ENCODE peak calls at places on chromosomes 6 and 20, in eight cellular contexts. One of them, this sample, is unnamed.

GRCh38 chr6:153170511-153170910 is 39.4 kb upstream of the RGS17 start:
- DNase-seq in GM12878: no peak
- DNase-seq in SK-N-SH: no peak
- DNase-seq in upper lobe of left lung: no peak
- DNase-seq in stomach: no peak
- DNase-seq in transverse colon: no peak
- DNase-seq in Panc1: no peak
- DNase-seq in sigmoid colon: no peak
- DNase-seq in this sample: no peak

GRCh38 chr6:41939091-41939847 is 2.3 kb downstream of the CCND3 start:
- DNase-seq in GM12878: no peak
- DNase-seq in SK-N-SH: no peak
- DNase-seq in upper lobe of left lung: no peak
- DNase-seq in stomach: peak
- DNase-seq in transverse colon: peak
- DNase-seq in Panc1: no peak
- DNase-seq in sigmoid colon: peak
- DNase-seq in this sample: no peak

GRCh38 chr6:46784535-46784934 is 8.7 kb upstream of the MEP1A start:
- DNase-seq in GM12878: no peak
- DNase-seq in SK-N-SH: no peak
- DNase-seq in upper lobe of left lung: no peak
- DNase-seq in stomach: no peak
- DNase-seq in transverse colon: no peak
- DNase-seq in Panc1: no peak
- DNase-seq in sigmoid colon: no peak
- DNase-seq in this sample: no peak

GRCh38 chr6:140811642-140812041 is 1321.1 kb upstream of the GJE1 start:
- DNase-seq in GM12878: no peak
- DNase-seq in SK-N-SH: no peak
- DNase-seq in upper lobe of left lung: no peak
- DNase-seq in stomach: no peak
- DNase-seq in transverse colon: no peak
- DNase-seq in Panc1: no peak
- DNase-seq in sigmoid colon: no peak
- DNase-seq in this sample: no peak

GRCh38 chr6:42104095-42104806 is 38.2 kb downstream of the C6orf132 start:
- DNase-seq in GM12878: peak
- DNase-seq in SK-N-SH: no peak
- DNase-seq in upper lobe of left lung: peak
- DNase-seq in stomach: peak
- DNase-seq in transverse colon: peak
- DNase-seq in Panc1: no peak
- DNase-seq in sigmoid colon: peak
- DNase-seq in this sample: no peak

GRCh38 chr6:83193747-83194582 is 808 bp downstream of the RWDD2A start:
- DNase-seq in GM12878: no peak
- DNase-seq in SK-N-SH: peak
- DNase-seq in upper lobe of left lung: peak
- DNase-seq in stomach: peak
- DNase-seq in transverse colon: peak
- DNase-seq in Panc1: no peak
- DNase-seq in sigmoid colon: peak
- DNase-seq in this sample: peak

GRCh38 chr6:142323377-142323776 is 21.6 kb downstream of the ADGRG6 start:
- DNase-seq in GM12878: no peak
- DNase-seq in SK-N-SH: no peak
- DNase-seq in upper lobe of left lung: no peak
- DNase-seq in stomach: no peak
- DNase-seq in transverse colon: no peak
- DNase-seq in Panc1: peak
- DNase-seq in sigmoid colon: no peak
- DNase-seq in this sample: no peak

GRCh38 chr6:49384913-49385312 is 78.1 kb downstream of the MMUT start:
- DNase-seq in GM12878: no peak
- DNase-seq in SK-N-SH: no peak
- DNase-seq in upper lobe of left lung: no peak
- DNase-seq in stomach: no peak
- DNase-seq in transverse colon: no peak
- DNase-seq in Panc1: no peak
- DNase-seq in sigmoid colon: no peak
- DNase-seq in this sample: no peak

GRCh38 chr6:44275749-44276648 is 5.7 kb downstream of the TMEM151B start:
- DNase-seq in GM12878: no peak
- DNase-seq in SK-N-SH: peak
- DNase-seq in upper lobe of left lung: peak
- DNase-seq in stomach: no peak
- DNase-seq in transverse colon: no peak
- DNase-seq in Panc1: no peak
- DNase-seq in sigmoid colon: no peak
- DNase-seq in this sample: no peak

GRCh38 chr6:36727491-36728021 is 29.9 kb downstream of the RAB44 start:
- DNase-seq in GM12878: peak
- DNase-seq in SK-N-SH: no peak
- DNase-seq in upper lobe of left lung: no peak
- DNase-seq in stomach: no peak
- DNase-seq in transverse colon: no peak
- DNase-seq in Panc1: no peak
- DNase-seq in sigmoid colon: no peak
- DNase-seq in this sample: no peak

GRCh38 chr6:28544211-28544610 is 18.5 kb downstream of the GPX5 start:
- DNase-seq in GM12878: no peak
- DNase-seq in SK-N-SH: no peak
- DNase-seq in upper lobe of left lung: no peak
- DNase-seq in stomach: no peak
- DNase-seq in transverse colon: no peak
- DNase-seq in Panc1: no peak
- DNase-seq in sigmoid colon: no peak
- DNase-seq in this sample: no peak

DNA sequence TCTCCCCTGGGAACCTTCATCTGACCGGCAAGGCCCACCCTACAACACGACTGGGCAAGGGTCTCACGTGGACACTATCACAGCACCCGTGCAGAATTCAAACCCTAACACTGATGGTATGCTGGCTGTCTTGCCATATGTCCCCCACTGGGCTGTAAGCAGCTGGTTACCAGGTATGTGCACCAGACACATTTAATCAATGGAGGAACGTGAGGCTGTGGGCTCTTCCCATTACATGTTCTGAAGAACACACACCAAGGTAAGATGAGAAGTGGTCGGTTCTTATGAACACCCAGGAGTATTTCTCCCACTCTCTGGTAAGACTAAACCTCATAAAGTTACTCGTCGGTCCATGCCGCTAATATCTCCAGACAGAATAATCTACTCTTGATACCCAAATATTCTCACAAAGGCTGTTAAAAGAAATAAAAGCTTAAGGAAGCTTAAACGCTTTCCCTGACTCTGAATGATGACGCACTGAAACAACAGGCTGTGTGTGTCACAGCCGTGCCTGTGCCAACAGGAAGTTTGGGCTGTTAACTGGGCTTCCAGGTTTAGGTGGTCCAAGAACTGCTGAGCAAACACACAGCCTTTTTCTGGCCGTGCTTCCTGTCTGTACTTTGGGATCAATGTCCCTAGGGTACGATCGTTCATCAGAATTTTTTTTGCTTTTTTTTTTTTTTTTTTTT is 75.3 kb downstream of the SLC23A2 start:
- DNase-seq in GM12878: no peak
- DNase-seq in SK-N-SH: no peak
- DNase-seq in upper lobe of left lung: no peak
- DNase-seq in stomach: peak
- DNase-seq in transverse colon: peak
- DNase-seq in Panc1: no peak
- DNase-seq in sigmoid colon: peak
- DNase-seq in this sample: no peak
- TF ChIP-seq POLR2AphosphoS5 in GM12878: no peak
- TF ChIP-seq POLR2AphosphoS5 in SK-N-SH: no peak
- TF ChIP-seq POLR2AphosphoS5 in upper lobe of left lung: peak
- TF ChIP-seq POLR2AphosphoS5 in stomach: peak
- TF ChIP-seq POLR2AphosphoS5 in transverse colon: no peak
- TF ChIP-seq POLR2AphosphoS5 in Panc1: no peak
- TF ChIP-seq POLR2AphosphoS5 in sigmoid colon: no peak
- TF ChIP-seq POLR2AphosphoS5 in this sample: peak

GRCh38 chr20:23689399-23689690 is 507 bp upstream of the CST4 start:
- DNase-seq in GM12878: no peak
- DNase-seq in SK-N-SH: no peak
- DNase-seq in upper lobe of left lung: no peak
- DNase-seq in stomach: no peak
- DNase-seq in transverse colon: no peak
- DNase-seq in Panc1: no peak
- DNase-seq in sigmoid colon: no peak
- DNase-seq in this sample: no peak
- TF ChIP-seq POLR2AphosphoS5 in GM12878: no peak
- TF ChIP-seq POLR2AphosphoS5 in SK-N-SH: no peak
- TF ChIP-seq POLR2AphosphoS5 in upper lobe of left lung: no peak
- TF ChIP-seq POLR2AphosphoS5 in stomach: no peak
- TF ChIP-seq POLR2AphosphoS5 in transverse colon: no peak
- TF ChIP-seq POLR2AphosphoS5 in Panc1: no peak
- TF ChIP-seq POLR2AphosphoS5 in sigmoid colon: no peak
- TF ChIP-seq POLR2AphosphoS5 in this sample: no peak

GRCh38 chr20:47661714-47662113 is 123.6 kb downstream of the SULF2 start:
- DNase-seq in GM12878: no peak
- DNase-seq in SK-N-SH: no peak
- DNase-seq in upper lobe of left lung: no peak
- DNase-seq in stomach: no peak
- DNase-seq in transverse colon: no peak
- DNase-seq in Panc1: no peak
- DNase-seq in sigmoid colon: no peak
- DNase-seq in this sample: no peak

GRCh38 chr20:47662483-47663353 is 122.6 kb downstream of the SULF2 start:
- DNase-seq in GM12878: no peak
- DNase-seq in SK-N-SH: no peak
- DNase-seq in upper lobe of left lung: no peak
- DNase-seq in stomach: no peak
- DNase-seq in transverse colon: no peak
- DNase-seq in Panc1: no peak
- DNase-seq in sigmoid colon: no peak
- DNase-seq in this sample: no peak

GRCh38 chr20:47664744-47665143 is 120.5 kb downstream of the SULF2 start:
- DNase-seq in GM12878: no peak
- DNase-seq in SK-N-SH: no peak
- DNase-seq in upper lobe of left lung: peak
- DNase-seq in stomach: no peak
- DNase-seq in transverse colon: no peak
- DNase-seq in Panc1: no peak
- DNase-seq in sigmoid colon: no peak
- DNase-seq in this sample: no peak

GRCh38 chr20:47664068-47664437 is 121.2 kb downstream of the SULF2 start:
- DNase-seq in GM12878: no peak
- DNase-seq in SK-N-SH: no peak
- DNase-seq in upper lobe of left lung: no peak
- DNase-seq in stomach: no peak
- DNase-seq in transverse colon: peak
- DNase-seq in Panc1: no peak
- DNase-seq in sigmoid colon: no peak
- DNase-seq in this sample: no peak

DNA sequence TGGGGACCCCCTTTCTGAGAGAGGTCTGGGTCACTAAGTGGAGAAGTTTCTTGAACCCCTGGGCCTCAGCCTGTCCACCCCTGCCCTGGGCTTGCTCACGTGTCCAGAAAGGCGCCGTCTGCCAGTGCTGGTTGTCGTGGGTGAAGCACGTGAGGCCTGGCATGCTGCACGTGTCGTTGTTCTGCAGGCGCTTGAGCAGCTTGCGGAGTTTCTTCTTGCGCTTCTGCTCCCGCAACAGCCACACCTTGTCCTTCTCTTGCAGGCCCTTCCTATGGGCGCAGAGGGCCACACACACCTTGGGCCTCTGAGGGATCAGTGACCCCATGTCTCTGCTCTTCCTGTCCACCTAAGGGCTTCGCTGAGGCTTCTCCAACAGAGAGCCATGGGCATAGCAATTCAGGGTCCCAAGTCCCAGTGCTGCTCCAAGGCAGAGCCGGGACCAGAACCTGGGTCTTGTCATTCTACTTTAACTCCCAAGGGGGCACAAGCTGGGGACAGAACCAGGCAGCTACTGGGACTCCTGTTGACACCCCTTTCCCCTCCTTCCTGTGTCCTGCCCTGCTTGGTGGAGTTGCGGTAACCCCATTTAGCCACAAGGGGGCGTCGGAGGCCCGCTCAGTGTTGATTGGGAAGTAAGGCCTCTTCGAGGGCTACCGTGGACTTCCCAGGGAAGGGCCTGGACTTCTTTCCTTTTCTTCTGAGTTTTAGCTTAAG is 121.8 kb downstream of the SULF2 start:
- DNase-seq in GM12878: peak
- DNase-seq in SK-N-SH: peak
- DNase-seq in upper lobe of left lung: peak
- DNase-seq in stomach: peak
- DNase-seq in transverse colon: peak
- DNase-seq in Panc1: peak
- DNase-seq in sigmoid colon: peak
- DNase-seq in this sample: peak
- TF ChIP-seq POLR2AphosphoS5 in GM12878: no peak
- TF ChIP-seq POLR2AphosphoS5 in SK-N-SH: no peak
- TF ChIP-seq POLR2AphosphoS5 in upper lobe of left lung: no peak
- TF ChIP-seq POLR2AphosphoS5 in stomach: peak
- TF ChIP-seq POLR2AphosphoS5 in transverse colon: no peak
- TF ChIP-seq POLR2AphosphoS5 in Panc1: no peak
- TF ChIP-seq POLR2AphosphoS5 in sigmoid colon: no peak
- TF ChIP-seq POLR2AphosphoS5 in this sample: peak

GRCh38 chr20:59005523-59006166 is 1.4 kb downstream of the CTSZ start:
- DNase-seq in GM12878: no peak
- DNase-seq in SK-N-SH: no peak
- DNase-seq in upper lobe of left lung: no peak
- DNase-seq in stomach: no peak
- DNase-seq in transverse colon: no peak
- DNase-seq in Panc1: no peak
- DNase-seq in sigmoid colon: peak
- DNase-seq in this sample: no peak

GRCh38 chr20:59004763-59005522 is 2.1 kb downstream of the CTSZ start:
- DNase-seq in GM12878: peak
- DNase-seq in SK-N-SH: no peak
- DNase-seq in upper lobe of left lung: peak
- DNase-seq in stomach: peak
- DNase-seq in transverse colon: peak
- DNase-seq in Panc1: no peak
- DNase-seq in sigmoid colon: peak
- DNase-seq in this sample: peak

GRCh38 chr20:59002874-59003399 is 4.1 kb downstream of the CTSZ start:
- DNase-seq in GM12878: no peak
- DNase-seq in SK-N-SH: no peak
- DNase-seq in upper lobe of left lung: peak
- DNase-seq in stomach: no peak
- DNase-seq in transverse colon: no peak
- DNase-seq in Panc1: no peak
- DNase-seq in sigmoid colon: no peak
- DNase-seq in this sample: no peak

GRCh38 chr20:59003836-59004492 is 3.1 kb downstream of the CTSZ start:
- DNase-seq in GM12878: no peak
- DNase-seq in SK-N-SH: no peak
- DNase-seq in upper lobe of left lung: peak
- DNase-seq in stomach: no peak
- DNase-seq in transverse colon: no peak
- DNase-seq in Panc1: no peak
- DNase-seq in sigmoid colon: peak
- DNase-seq in this sample: no peak

DNA sequence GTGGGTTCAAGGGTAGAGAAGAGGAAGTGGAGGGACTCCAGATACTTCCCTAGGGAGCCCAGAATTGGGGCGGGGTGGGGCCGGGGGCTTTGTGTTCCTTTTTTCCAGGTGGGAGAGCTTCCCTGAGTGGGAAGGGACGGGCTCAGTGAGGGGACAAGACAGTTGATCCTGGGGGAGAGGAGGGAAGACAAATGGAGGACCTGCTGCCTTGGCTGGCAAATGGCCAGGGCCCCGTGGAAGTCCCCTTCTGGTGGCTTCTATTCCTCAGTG is 2.6 kb downstream of the CTSZ start:
- DNase-seq in GM12878: no peak
- DNase-seq in SK-N-SH: no peak
- DNase-seq in upper lobe of left lung: peak
- DNase-seq in stomach: peak
- DNase-seq in transverse colon: peak
- DNase-seq in Panc1: no peak
- DNase-seq in sigmoid colon: peak
- DNase-seq in this sample: peak
- TF ChIP-seq POLR2AphosphoS5 in GM12878: no peak
- TF ChIP-seq POLR2AphosphoS5 in SK-N-SH: no peak
- TF ChIP-seq POLR2AphosphoS5 in upper lobe of left lung: no peak
- TF ChIP-seq POLR2AphosphoS5 in stomach: no peak
- TF ChIP-seq POLR2AphosphoS5 in transverse colon: no peak
- TF ChIP-seq POLR2AphosphoS5 in Panc1: no peak
- TF ChIP-seq POLR2AphosphoS5 in sigmoid colon: no peak
- TF ChIP-seq POLR2AphosphoS5 in this sample: no peak

This sample was measured in breast epithelium.